ENCODE peak calls at places on chromosomes 16 and 17, in eight cellular contexts. X is body of pancreas, O is endothelial cell of umbilical vein, B is heart left ventricle, L is HCT116, E is transverse colon, K is A549, U is prostate gland. Q is an unnamed sample.
A peak's percentile ranks its signal among the peaks of the same experiment; 100 is the strongest.

GRCh38 chr16:31386157-31386984 is 6.8 kb upstream of the ITGAD start:
- DNase-seq in E (no peak), U (no peak), L (peak; percentile 54), B (no peak), O (no peak), X (peak; percentile 82), K (peak; percentile 37), Q (no peak)

GRCh38 chr17:5699789-5700188 is 115.5 kb upstream of the NLRP1 start:
- DNase-seq in O (no peak), X (no peak), K (no peak), B (no peak), E (no peak), U (no peak), L (no peak), Q (no peak)

GRCh38 chr16:75198135-75198600 is 8.8 kb downstream of the CTRB2 start:
- DNase-seq in E (no peak), B (no peak), O (no peak), L (no peak), U (no peak), X (no peak), K (no peak), Q (peak; percentile 17)

GRCh38 chr16:77277141-77277540 is 77.9 kb downstream of the SYCE1L start:
- DNase-seq in E (no peak), X (no peak), K (no peak), O (no peak), L (no peak), U (no peak), B (no peak), Q (no peak)

GRCh38 chr17:73713136-73713535 is 68.9 kb upstream of the SDK2 start:
- DNase-seq in X (no peak), E (no peak), O (no peak), B (no peak), K (no peak), L (no peak), U (peak; percentile 14), Q (no peak)

GRCh38 chr16:30903002-30903401 is 6.6 kb downstream of the CTF1 start:
- DNase-seq in K (no peak), L (no peak), B (no peak), U (no peak), X (no peak), E (no peak), O (no peak), Q (no peak)

GRCh38 chr16:79582789-79583188 is 17.7 kb downstream of the MAF start:
- DNase-seq in K (no peak), U (no peak), B (no peak), X (no peak), O (no peak), E (no peak), L (no peak), Q (no peak)

GRCh38 chr17:6313835-6314234 is 121.1 kb downstream of the AIPL1 start:
- DNase-seq in E (no peak), B (no peak), X (no peak), O (no peak), L (no peak), U (no peak), K (no peak), Q (no peak)

GRCh38 chr17:30831257-30831656 is 509 bp upstream of the ATAD5 start:
- DNase-seq in O (no peak), L (no peak), E (no peak), U (no peak), X (no peak), K (peak; percentile 45), B (no peak), Q (no peak)

GRCh38 chr17:44556854-44557606 is at the start of gene FZD2:
- DNase-seq in E (peak; percentile 82), X (peak; percentile 92), L (peak; percentile 91), K (peak; percentile 99), O (peak; percentile 92), U (peak; percentile 81), B (peak; percentile 89), Q (peak; percentile 88)

GRCh38 chr17:8038954-8039610 is at the start of gene ALOX15B:
- DNase-seq in K (no peak), L (no peak), U (peak; percentile 72), O (no peak), E (peak; percentile 86), X (no peak), B (no peak), Q (no peak)

GRCh38 chr16:28205974-28206373 is 5.8 kb downstream of the XPO6 start:
- DNase-seq in B (no peak), L (no peak), O (no peak), K (no peak), X (no peak), U (no peak), E (no peak), Q (no peak)

GRCh38 chr17:7538891-7539290 is 10.0 kb upstream of the TNFSF12 start:
- DNase-seq in K (no peak), U (no peak), L (no peak), E (no peak), X (no peak), B (no peak), O (peak; percentile 21), Q (no peak)

GRCh38 chr16:72126429-72126765 is 32.8 kb downstream of the DHX38 start:
- DNase-seq in X (peak; percentile 40), L (no peak), K (no peak), E (no peak), O (no peak), B (no peak), U (no peak), Q (no peak)

DNA sequence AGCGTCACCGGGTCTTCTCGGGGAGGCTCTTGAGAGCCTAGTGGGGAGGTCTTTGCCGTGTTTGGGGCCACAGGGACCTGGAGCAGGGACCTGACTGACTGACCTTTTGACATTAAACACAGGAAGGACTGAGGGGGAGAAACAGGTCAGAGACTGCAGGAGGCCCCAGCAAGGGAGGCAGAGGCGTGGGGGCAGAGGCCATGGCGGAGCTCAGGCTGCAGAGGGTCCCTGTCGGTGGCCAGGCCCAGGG is 41.6 kb upstream of the GSE1 start:
- DNase-seq in B (no peak), K (no peak), U (no peak), X (no peak), L (no peak), O (no peak), E (no peak), Q (no peak)
- TF ChIP-seq POLR2A in B (no peak), K (no peak), U (no peak), X (no peak), L (no peak), O (no peak), E (no peak), Q (no peak)

DNA sequence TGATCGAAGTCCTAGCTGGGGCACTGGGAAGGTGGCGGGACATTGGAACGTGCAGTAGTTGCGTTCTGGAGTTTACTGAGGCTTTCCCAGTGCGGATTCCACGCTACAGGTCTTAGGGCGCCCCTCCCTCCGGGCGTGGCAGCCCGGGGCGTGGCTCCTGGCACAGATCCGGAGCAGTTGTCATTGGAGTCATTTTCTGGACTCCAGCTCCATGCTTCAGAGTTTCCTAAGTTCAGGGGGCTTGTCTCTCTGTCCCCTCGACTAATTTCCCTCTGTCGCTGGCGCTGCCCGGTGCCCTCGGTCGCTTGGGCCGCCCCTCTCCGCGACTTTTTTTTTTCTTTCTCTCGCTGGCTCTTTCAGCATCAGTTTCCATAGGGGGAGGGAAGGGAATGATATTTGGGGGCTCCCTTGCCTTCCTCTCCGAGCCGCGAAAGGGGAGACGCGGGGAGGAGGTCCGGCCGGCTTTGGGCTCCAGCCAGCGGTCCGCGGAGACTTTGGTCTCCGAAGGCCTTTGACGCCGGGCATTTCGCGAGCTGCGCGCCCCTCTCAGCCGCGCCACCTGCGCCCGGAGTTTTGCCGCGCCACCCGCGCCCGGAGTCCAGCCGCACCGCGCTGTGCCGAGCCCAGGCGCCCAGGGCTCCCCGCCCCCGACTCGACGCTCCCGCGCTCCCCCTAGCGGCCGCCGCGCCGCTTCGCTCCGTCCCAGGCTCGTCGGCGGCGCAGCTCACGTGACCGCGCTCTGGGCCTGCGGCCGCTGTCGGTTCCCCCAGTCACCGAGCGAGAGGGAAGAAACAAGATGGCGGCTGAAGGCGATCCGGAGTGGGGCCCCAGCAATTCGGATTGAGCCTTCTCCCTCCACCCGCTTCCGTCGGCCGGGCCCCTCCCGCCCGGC is at the start of gene BPTF:
- DNase-seq in X (peak; percentile 91), O (peak; percentile 89), U (peak; percentile 87), E (peak; percentile 94), K (peak; percentile 80), L (peak; percentile 87), B (peak; percentile 92), Q (peak; percentile 93)
- H3K4me1 ChIP-seq in X (peaks cover 38% of the 10 kb centered on the region), O (peaks cover 13% of the 10 kb centered on the region), U (no peaks in the 10 kb centered on the region), E (peaks cover 43% of the 10 kb centered on the region), K (peaks cover 27% of the 10 kb centered on the region), L (peaks cover 19% of the 10 kb centered on the region), B (peaks cover 35% of the 10 kb centered on the region), Q (peaks cover 9% of the 10 kb centered on the region)

GRCh38 chr17:59607817-59608403 is 11.8 kb upstream of the CLTC start:
- DNase-seq in U (no peak), B (no peak), K (no peak), X (no peak), O (no peak), E (no peak), L (no peak), Q (no peak)
- TF ChIP-seq CTCF in U (no peak), B (no peak), K (peak; percentile 39), X (peak; percentile 8), O (no peak), E (no peak), L (no peak), Q (no peak)

GRCh38 chr16:67720236-67720635 is 1.1 kb upstream of the GFOD2 start:
- DNase-seq in B (no peak), L (no peak), O (no peak), K (no peak), X (no peak), E (no peak), U (no peak), Q (no peak)

GRCh38 chr16:67716097-67716496 is 3.0 kb downstream of the GFOD2 start:
- DNase-seq in E (no peak), X (peak; percentile 33), O (no peak), L (no peak), B (no peak), U (no peak), K (no peak), Q (no peak)

GRCh38 chr16:67719778-67720144 is 645 bp upstream of the GFOD2 start:
- DNase-seq in K (peak; percentile 58), E (peak; percentile 17), L (no peak), B (peak; percentile 45), O (no peak), X (peak; percentile 42), U (peak; percentile 21), Q (no peak)

GRCh38 chr16:67718668-67719047 is 458 bp downstream of the GFOD2 start:
- DNase-seq in L (no peak), K (no peak), O (peak; percentile 35), X (no peak), E (peak; percentile 11), B (no peak), U (no peak), Q (no peak)

DNA sequence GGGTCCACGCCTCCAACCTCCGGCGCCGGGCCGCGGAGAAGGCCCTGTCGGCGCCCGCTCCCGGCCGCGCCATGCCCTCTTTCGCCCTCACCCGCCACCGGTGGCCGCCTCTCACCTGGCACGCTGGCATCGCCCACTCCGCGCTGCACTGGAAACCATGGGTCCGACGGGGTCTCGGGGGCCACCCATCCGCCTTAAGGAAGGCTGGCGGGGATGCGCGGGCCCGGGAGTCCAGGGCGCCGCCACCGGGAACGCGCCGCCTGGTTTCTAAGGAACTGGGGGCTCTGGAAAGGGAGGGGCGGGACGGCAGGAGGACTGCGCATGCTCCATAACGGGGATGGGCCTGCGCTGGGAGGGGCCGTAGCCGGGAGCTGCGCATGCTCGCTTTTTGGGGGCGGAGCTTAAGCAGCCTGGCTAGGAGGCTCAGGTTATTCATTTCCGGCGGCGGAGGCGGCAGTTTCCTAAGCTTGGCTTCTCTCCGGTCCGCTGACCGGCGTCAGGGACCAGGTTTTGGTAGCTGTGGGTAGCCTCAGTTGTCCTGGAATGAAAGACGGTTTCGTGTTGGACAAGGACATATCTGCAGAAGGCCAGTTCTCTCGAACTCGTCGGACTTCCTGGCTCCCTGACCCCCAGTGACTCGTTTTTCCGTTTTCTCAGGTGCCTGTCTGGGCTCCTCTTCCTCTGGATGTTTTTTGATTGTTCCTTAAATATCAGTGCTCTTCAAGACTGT is at the start of gene GFOD2:
- DNase-seq in E (peak; percentile 98), X (peak; percentile 96), L (peak; percentile 86), O (peak; percentile 98), K (peak; percentile 100), U (peak; percentile 95), B (peak; percentile 97), Q (peak; percentile 97)
- TF ChIP-seq POLR2A in E (peak; percentile 81), X (peak; percentile 46), L (peak; percentile 92), O (peak; percentile 97), K (peak; percentile 94), U (peak; percentile 60), B (peak; percentile 94), Q (peak; percentile 80)

Q was measured in uterus.